ENCODE peak calls at places on chromosome 11, in seven cellular contexts. One of them, this sample, is unnamed.

GRCh38 chr11:123145661-123146060 is 49.4 kb downstream of the CLMP start:
- DNase-seq in activated CD4-positive, alpha-beta T cell treated with anti-CD3 and anti-CD28 coated beads for 36 hours: no peak
- DNase-seq in RWPE1: no peak
- DNase-seq in HCEC 1CT: no peak
- DNase-seq in keratinocyte: no peak
- DNase-seq in HT1080: no peak
- DNase-seq in NCI-H82: peak
- DNase-seq in this sample: no peak

GRCh38 chr11:81255905-81256304 is 1477.8 kb downstream of the FAM181B start:
- DNase-seq in activated CD4-positive, alpha-beta T cell treated with anti-CD3 and anti-CD28 coated beads for 36 hours: no peak
- DNase-seq in RWPE1: no peak
- DNase-seq in HCEC 1CT: no peak
- DNase-seq in keratinocyte: no peak
- DNase-seq in HT1080: no peak
- DNase-seq in NCI-H82: no peak
- DNase-seq in this sample: no peak

GRCh38 chr11:47376183-47376542 is 2.2 kb downstream of the SPI1 start:
- DNase-seq in activated CD4-positive, alpha-beta T cell treated with anti-CD3 and anti-CD28 coated beads for 36 hours: no peak
- DNase-seq in RWPE1: no peak
- DNase-seq in HCEC 1CT: no peak
- DNase-seq in keratinocyte: no peak
- DNase-seq in HT1080: no peak
- DNase-seq in NCI-H82: no peak
- DNase-seq in this sample: no peak

GRCh38 chr11:34846467-34846866 is 69.7 kb downstream of the APIP start:
- DNase-seq in activated CD4-positive, alpha-beta T cell treated with anti-CD3 and anti-CD28 coated beads for 36 hours: no peak
- DNase-seq in RWPE1: no peak
- DNase-seq in HCEC 1CT: no peak
- DNase-seq in keratinocyte: no peak
- DNase-seq in HT1080: no peak
- DNase-seq in NCI-H82: no peak
- DNase-seq in this sample: no peak

GRCh38 chr11:20067665-20068064 is 92.6 kb downstream of the DBX1 start:
- DNase-seq in activated CD4-positive, alpha-beta T cell treated with anti-CD3 and anti-CD28 coated beads for 36 hours: no peak
- DNase-seq in RWPE1: no peak
- DNase-seq in HCEC 1CT: no peak
- DNase-seq in keratinocyte: no peak
- DNase-seq in HT1080: no peak
- DNase-seq in NCI-H82: no peak
- DNase-seq in this sample: no peak

GRCh38 chr11:68632802-68633201 is 51.5 kb upstream of the GAL start:
- DNase-seq in activated CD4-positive, alpha-beta T cell treated with anti-CD3 and anti-CD28 coated beads for 36 hours: peak
- DNase-seq in RWPE1: peak
- DNase-seq in HCEC 1CT: peak
- DNase-seq in keratinocyte: no peak
- DNase-seq in HT1080: peak
- DNase-seq in NCI-H82: peak
- DNase-seq in this sample: peak

GRCh38 chr11:34345012-34345804 is 12.6 kb downstream of the ABTB2 start:
- DNase-seq in activated CD4-positive, alpha-beta T cell treated with anti-CD3 and anti-CD28 coated beads for 36 hours: no peak
- DNase-seq in RWPE1: peak
- DNase-seq in HCEC 1CT: peak
- DNase-seq in keratinocyte: no peak
- DNase-seq in HT1080: peak
- DNase-seq in NCI-H82: peak
- DNase-seq in this sample: no peak

GRCh38 chr11:117473692-117474091 is 146.0 kb downstream of the CEP164 start:
- DNase-seq in activated CD4-positive, alpha-beta T cell treated with anti-CD3 and anti-CD28 coated beads for 36 hours: no peak
- DNase-seq in RWPE1: peak
- DNase-seq in HCEC 1CT: no peak
- DNase-seq in keratinocyte: no peak
- DNase-seq in HT1080: no peak
- DNase-seq in NCI-H82: no peak
- DNase-seq in this sample: no peak

GRCh38 chr11:128859563-128860441 is 7.3 kb downstream of the KCNJ1 start:
- DNase-seq in activated CD4-positive, alpha-beta T cell treated with anti-CD3 and anti-CD28 coated beads for 36 hours: peak
- DNase-seq in RWPE1: peak
- DNase-seq in HCEC 1CT: peak
- DNase-seq in keratinocyte: no peak
- DNase-seq in HT1080: peak
- DNase-seq in NCI-H82: peak
- DNase-seq in this sample: peak

GRCh38 chr11:83725161-83725560 is 439.0 kb upstream of the CCDC90B start:
- DNase-seq in activated CD4-positive, alpha-beta T cell treated with anti-CD3 and anti-CD28 coated beads for 36 hours: no peak
- DNase-seq in RWPE1: no peak
- DNase-seq in HCEC 1CT: no peak
- DNase-seq in keratinocyte: no peak
- DNase-seq in HT1080: no peak
- DNase-seq in NCI-H82: no peak
- DNase-seq in this sample: no peak

GRCh38 chr11:121443688-121444275 is 8.3 kb upstream of the SORL1 start:
- DNase-seq in activated CD4-positive, alpha-beta T cell treated with anti-CD3 and anti-CD28 coated beads for 36 hours: peak
- DNase-seq in RWPE1: no peak
- DNase-seq in HCEC 1CT: no peak
- DNase-seq in keratinocyte: no peak
- DNase-seq in HT1080: no peak
- DNase-seq in NCI-H82: no peak
- DNase-seq in this sample: no peak

GRCh38 chr11:123587044-123587443 is 67.4 kb downstream of the SCN3B start:
- DNase-seq in activated CD4-positive, alpha-beta T cell treated with anti-CD3 and anti-CD28 coated beads for 36 hours: no peak
- DNase-seq in RWPE1: no peak
- DNase-seq in HCEC 1CT: no peak
- DNase-seq in keratinocyte: no peak
- DNase-seq in HT1080: peak
- DNase-seq in NCI-H82: no peak
- DNase-seq in this sample: no peak

GRCh38 chr11:66251811-66252210 is 16.6 kb upstream of the RAB1B start:
- DNase-seq in activated CD4-positive, alpha-beta T cell treated with anti-CD3 and anti-CD28 coated beads for 36 hours: no peak
- DNase-seq in RWPE1: no peak
- DNase-seq in HCEC 1CT: no peak
- DNase-seq in keratinocyte: no peak
- DNase-seq in HT1080: no peak
- DNase-seq in NCI-H82: no peak
- DNase-seq in this sample: no peak

GRCh38 chr11:130892847-130893246 is 23.4 kb downstream of the SNX19 start:
- DNase-seq in activated CD4-positive, alpha-beta T cell treated with anti-CD3 and anti-CD28 coated beads for 36 hours: no peak
- DNase-seq in RWPE1: no peak
- DNase-seq in HCEC 1CT: no peak
- DNase-seq in keratinocyte: no peak
- DNase-seq in HT1080: no peak
- DNase-seq in NCI-H82: no peak
- DNase-seq in this sample: no peak

GRCh38 chr11:70176940-70177689 is 26.0 kb upstream of the FADD start:
- DNase-seq in activated CD4-positive, alpha-beta T cell treated with anti-CD3 and anti-CD28 coated beads for 36 hours: peak
- DNase-seq in RWPE1: peak
- DNase-seq in HCEC 1CT: no peak
- DNase-seq in keratinocyte: no peak
- DNase-seq in HT1080: no peak
- DNase-seq in NCI-H82: peak
- DNase-seq in this sample: peak